ENCODE peak calls at places on chromosomes 12 and 14, in seven cellular contexts. One of them, this sample, is unnamed.

GRCh38 chr12:10068634-10069033 is 30.2 kb downstream of the CLEC1A start:
- DNase-seq in neural crest cell: no peak
- DNase-seq in H9: no peak
- DNase-seq in GM20000: no peak
- DNase-seq in ACHN: no peak
- DNase-seq in stimulated activated CD8-positive, alpha-beta memory T cell treated with anti-CD3 and anti-CD28 coated beads, Interleukin-4, amount 100 ng/mL, for 48 hours: no peak
- DNase-seq in NCI-H345: no peak
- DNase-seq in this sample: no peak

GRCh38 chr14:73833024-73833423 is 18.6 kb upstream of the PTGR2 start:
- DNase-seq in neural crest cell: no peak
- DNase-seq in H9: no peak
- DNase-seq in GM20000: no peak
- DNase-seq in ACHN: peak; percentile 96
- DNase-seq in stimulated activated CD8-positive, alpha-beta memory T cell treated with anti-CD3 and anti-CD28 coated beads, Interleukin-4, amount 100 ng/mL, for 48 hours: no peak
- DNase-seq in NCI-H345: no peak
- DNase-seq in this sample: no peak

GRCh38 chr14:24921903-24922302 is 128.0 kb downstream of the STXBP6 start:
- DNase-seq in neural crest cell: no peak
- DNase-seq in H9: no peak
- DNase-seq in GM20000: no peak
- DNase-seq in ACHN: no peak
- DNase-seq in stimulated activated CD8-positive, alpha-beta memory T cell treated with anti-CD3 and anti-CD28 coated beads, Interleukin-4, amount 100 ng/mL, for 48 hours: no peak
- DNase-seq in NCI-H345: no peak
- DNase-seq in this sample: no peak

GRCh38 chr14:68808696-68809095 is 15.8 kb upstream of the ZFP36L1 start:
- DNase-seq in neural crest cell: no peak
- DNase-seq in H9: peak; percentile 26
- DNase-seq in GM20000: no peak
- DNase-seq in ACHN: no peak
- DNase-seq in stimulated activated CD8-positive, alpha-beta memory T cell treated with anti-CD3 and anti-CD28 coated beads, Interleukin-4, amount 100 ng/mL, for 48 hours: no peak
- DNase-seq in NCI-H345: no peak
- DNase-seq in this sample: no peak

GRCh38 chr14:95475540-95476240 is 40.8 kb downstream of the SYNE3 start:
- DNase-seq in neural crest cell: no peak
- DNase-seq in H9: no peak
- DNase-seq in GM20000: no peak
- DNase-seq in ACHN: no peak
- DNase-seq in stimulated activated CD8-positive, alpha-beta memory T cell treated with anti-CD3 and anti-CD28 coated beads, Interleukin-4, amount 100 ng/mL, for 48 hours: no peak
- DNase-seq in NCI-H345: no peak
- DNase-seq in this sample: no peak

GRCh38 chr14:62654641-62655040 is 390.6 kb downstream of the KCNH5 start:
- DNase-seq in neural crest cell: no peak
- DNase-seq in H9: no peak
- DNase-seq in GM20000: no peak
- DNase-seq in ACHN: no peak
- DNase-seq in stimulated activated CD8-positive, alpha-beta memory T cell treated with anti-CD3 and anti-CD28 coated beads, Interleukin-4, amount 100 ng/mL, for 48 hours: no peak
- DNase-seq in NCI-H345: no peak
- DNase-seq in this sample: no peak

GRCh38 chr14:90775441-90775840 is 40.8 kb downstream of the TTC7B start:
- DNase-seq in neural crest cell: no peak
- DNase-seq in H9: no peak
- DNase-seq in GM20000: no peak
- DNase-seq in ACHN: no peak
- DNase-seq in stimulated activated CD8-positive, alpha-beta memory T cell treated with anti-CD3 and anti-CD28 coated beads, Interleukin-4, amount 100 ng/mL, for 48 hours: no peak
- DNase-seq in NCI-H345: no peak
- DNase-seq in this sample: no peak

GRCh38 chr12:132146098-132146497 is 1.8 kb downstream of the NOC4L start:
- DNase-seq in neural crest cell: no peak
- DNase-seq in H9: no peak
- DNase-seq in GM20000: no peak
- DNase-seq in ACHN: no peak
- DNase-seq in stimulated activated CD8-positive, alpha-beta memory T cell treated with anti-CD3 and anti-CD28 coated beads, Interleukin-4, amount 100 ng/mL, for 48 hours: no peak
- DNase-seq in NCI-H345: no peak
- DNase-seq in this sample: no peak

GRCh38 chr12:111361717-111362576 is 6.9 kb downstream of the PHETA1 start:
- DNase-seq in neural crest cell: no peak
- DNase-seq in H9: no peak
- DNase-seq in GM20000: no peak
- DNase-seq in ACHN: no peak
- DNase-seq in stimulated activated CD8-positive, alpha-beta memory T cell treated with anti-CD3 and anti-CD28 coated beads, Interleukin-4, amount 100 ng/mL, for 48 hours: no peak
- DNase-seq in NCI-H345: no peak
- DNase-seq in this sample: no peak

GRCh38 chr14:80942158-80942738 is 710 bp upstream of the CEP128 start:
- DNase-seq in neural crest cell: no peak
- DNase-seq in H9: no peak
- DNase-seq in GM20000: no peak
- DNase-seq in ACHN: no peak
- DNase-seq in stimulated activated CD8-positive, alpha-beta memory T cell treated with anti-CD3 and anti-CD28 coated beads, Interleukin-4, amount 100 ng/mL, for 48 hours: no peak
- DNase-seq in NCI-H345: no peak
- DNase-seq in this sample: no peak

GRCh38 chr12:19462441-19462840 is 23.1 kb downstream of the AEBP2 start:
- DNase-seq in neural crest cell: no peak
- DNase-seq in H9: no peak
- DNase-seq in GM20000: no peak
- DNase-seq in ACHN: no peak
- DNase-seq in stimulated activated CD8-positive, alpha-beta memory T cell treated with anti-CD3 and anti-CD28 coated beads, Interleukin-4, amount 100 ng/mL, for 48 hours: no peak
- DNase-seq in NCI-H345: no peak
- DNase-seq in this sample: no peak

GRCh38 chr12:131710464-131711457 is at the start of gene SFSWAP:
- DNase-seq in neural crest cell: peak; percentile 66
- DNase-seq in H9: peak; percentile 79
- DNase-seq in GM20000: peak; percentile 93
- DNase-seq in ACHN: peak; percentile 80
- DNase-seq in stimulated activated CD8-positive, alpha-beta memory T cell treated with anti-CD3 and anti-CD28 coated beads, Interleukin-4, amount 100 ng/mL, for 48 hours: peak; percentile 83
- DNase-seq in NCI-H345: peak; percentile 78
- DNase-seq in this sample: peak; percentile 18

GRCh38 chr14:103073367-103073875 is 10.6 kb upstream of the LBHD2 start:
- DNase-seq in neural crest cell: no peak
- DNase-seq in H9: no peak
- DNase-seq in GM20000: no peak
- DNase-seq in ACHN: peak; percentile 89
- DNase-seq in stimulated activated CD8-positive, alpha-beta memory T cell treated with anti-CD3 and anti-CD28 coated beads, Interleukin-4, amount 100 ng/mL, for 48 hours: no peak
- DNase-seq in NCI-H345: no peak
- DNase-seq in this sample: no peak

GRCh38 chr14:71703477-71703876 is 228.8 kb upstream of the RGS6 start:
- DNase-seq in neural crest cell: no peak
- DNase-seq in H9: no peak
- DNase-seq in GM20000: no peak
- DNase-seq in ACHN: no peak
- DNase-seq in stimulated activated CD8-positive, alpha-beta memory T cell treated with anti-CD3 and anti-CD28 coated beads, Interleukin-4, amount 100 ng/mL, for 48 hours: no peak
- DNase-seq in NCI-H345: no peak
- DNase-seq in this sample: no peak

GRCh38 chr12:132622437-132623071 is 4.0 kb downstream of the P2RX2 start:
- DNase-seq in neural crest cell: no peak
- DNase-seq in H9: no peak
- DNase-seq in GM20000: no peak
- DNase-seq in ACHN: peak; percentile 23
- DNase-seq in stimulated activated CD8-positive, alpha-beta memory T cell treated with anti-CD3 and anti-CD28 coated beads, Interleukin-4, amount 100 ng/mL, for 48 hours: no peak
- DNase-seq in NCI-H345: no peak
- DNase-seq in this sample: no peak

GRCh38 chr12:47818382-47818700 is 1.4 kb downstream of the HDAC7 start:
- DNase-seq in neural crest cell: no peak
- DNase-seq in H9: peak; percentile 63
- DNase-seq in GM20000: no peak
- DNase-seq in ACHN: no peak
- DNase-seq in stimulated activated CD8-positive, alpha-beta memory T cell treated with anti-CD3 and anti-CD28 coated beads, Interleukin-4, amount 100 ng/mL, for 48 hours: peak; percentile 69
- DNase-seq in NCI-H345: no peak
- DNase-seq in this sample: no peak

This sample was measured in LNCaP clone FGC.